ENCODE peak calls at places on chromosomes 11 and 22, in six cellular contexts. One of them, this sample, is unnamed.

GRCh38 chr22:49010086-49010863 is 817.4 kb downstream of the BRD1 start:
- DNase-seq in upper lobe of right lung: peak
- DNase-seq in NAMALWA: no peak
- DNase-seq in activated naive CD4-positive, alpha-beta T cell treated with anti-CD3 and anti-CD28 coated beads, Interleukin-2, amount 50 U/mL, for 72 hours: no peak
- DNase-seq in stimulated activated CD4-positive, alpha-beta T cell treated with anti-CD3 and anti-CD28 coated beads, Interleukin-1b, Interleukin-23, amount 100 ng/mL, for 1 hour: no peak
- DNase-seq in NCI-H1092 treated with DMSO at 0.1 percent for 48 hours: no peak
- DNase-seq in this sample: peak

GRCh38 chr11:118878187-118878586 is 5.5 kb upstream of the CXCR5 start:
- DNase-seq in activated naive CD4-positive, alpha-beta T cell treated with anti-CD3 and anti-CD28 coated beads, Interleukin-2, amount 50 U/mL, for 72 hours: no peak
- DNase-seq in NCI-H1092 treated with DMSO at 0.1 percent for 48 hours: no peak
- DNase-seq in stimulated activated CD4-positive, alpha-beta T cell treated with anti-CD3 and anti-CD28 coated beads, Interleukin-1b, Interleukin-23, amount 100 ng/mL, for 1 hour: no peak
- DNase-seq in upper lobe of right lung: no peak
- DNase-seq in NAMALWA: no peak
- DNase-seq in this sample: no peak

GRCh38 chr11:113725411-113725810 is 19.3 kb upstream of the TMPRSS5 start:
- DNase-seq in stimulated activated CD4-positive, alpha-beta T cell treated with anti-CD3 and anti-CD28 coated beads, Interleukin-1b, Interleukin-23, amount 100 ng/mL, for 1 hour: no peak
- DNase-seq in NCI-H1092 treated with DMSO at 0.1 percent for 48 hours: no peak
- DNase-seq in upper lobe of right lung: no peak
- DNase-seq in activated naive CD4-positive, alpha-beta T cell treated with anti-CD3 and anti-CD28 coated beads, Interleukin-2, amount 50 U/mL, for 72 hours: no peak
- DNase-seq in NAMALWA: no peak
- DNase-seq in this sample: no peak

GRCh38 chr22:29520851-29521250 is 32.7 kb downstream of the THOC5 start:
- DNase-seq in upper lobe of right lung: no peak
- DNase-seq in stimulated activated CD4-positive, alpha-beta T cell treated with anti-CD3 and anti-CD28 coated beads, Interleukin-1b, Interleukin-23, amount 100 ng/mL, for 1 hour: no peak
- DNase-seq in NAMALWA: no peak
- DNase-seq in activated naive CD4-positive, alpha-beta T cell treated with anti-CD3 and anti-CD28 coated beads, Interleukin-2, amount 50 U/mL, for 72 hours: no peak
- DNase-seq in NCI-H1092 treated with DMSO at 0.1 percent for 48 hours: no peak
- DNase-seq in this sample: no peak

GRCh38 chr11:45725776-45726606 is 60.6 kb upstream of the CHST1 start:
- DNase-seq in NCI-H1092 treated with DMSO at 0.1 percent for 48 hours: no peak
- DNase-seq in NAMALWA: no peak
- DNase-seq in upper lobe of right lung: no peak
- DNase-seq in stimulated activated CD4-positive, alpha-beta T cell treated with anti-CD3 and anti-CD28 coated beads, Interleukin-1b, Interleukin-23, amount 100 ng/mL, for 1 hour: no peak
- DNase-seq in activated naive CD4-positive, alpha-beta T cell treated with anti-CD3 and anti-CD28 coated beads, Interleukin-2, amount 50 U/mL, for 72 hours: no peak
- DNase-seq in this sample: no peak

GRCh38 chr22:25402501-25403283 is 161.8 kb upstream of the GRK3 start:
- DNase-seq in stimulated activated CD4-positive, alpha-beta T cell treated with anti-CD3 and anti-CD28 coated beads, Interleukin-1b, Interleukin-23, amount 100 ng/mL, for 1 hour: no peak
- DNase-seq in NAMALWA: peak
- DNase-seq in NCI-H1092 treated with DMSO at 0.1 percent for 48 hours: no peak
- DNase-seq in activated naive CD4-positive, alpha-beta T cell treated with anti-CD3 and anti-CD28 coated beads, Interleukin-2, amount 50 U/mL, for 72 hours: no peak
- DNase-seq in upper lobe of right lung: peak
- DNase-seq in this sample: peak

GRCh38 chr11:25633230-25633629 is 698.7 kb upstream of the ANO3 start:
- DNase-seq in NCI-H1092 treated with DMSO at 0.1 percent for 48 hours: no peak
- DNase-seq in stimulated activated CD4-positive, alpha-beta T cell treated with anti-CD3 and anti-CD28 coated beads, Interleukin-1b, Interleukin-23, amount 100 ng/mL, for 1 hour: no peak
- DNase-seq in activated naive CD4-positive, alpha-beta T cell treated with anti-CD3 and anti-CD28 coated beads, Interleukin-2, amount 50 U/mL, for 72 hours: no peak
- DNase-seq in NAMALWA: no peak
- DNase-seq in upper lobe of right lung: no peak
- DNase-seq in this sample: no peak

GRCh38 chr22:49666146-49666809 is 161.4 kb downstream of the BRD1 start:
- DNase-seq in NCI-H1092 treated with DMSO at 0.1 percent for 48 hours: no peak
- DNase-seq in stimulated activated CD4-positive, alpha-beta T cell treated with anti-CD3 and anti-CD28 coated beads, Interleukin-1b, Interleukin-23, amount 100 ng/mL, for 1 hour: no peak
- DNase-seq in upper lobe of right lung: peak
- DNase-seq in NAMALWA: no peak
- DNase-seq in activated naive CD4-positive, alpha-beta T cell treated with anti-CD3 and anti-CD28 coated beads, Interleukin-2, amount 50 U/mL, for 72 hours: peak
- DNase-seq in this sample: peak

GRCh38 chr11:77201991-77202841 is 74.2 kb downstream of the MYO7A start:
- DNase-seq in NCI-H1092 treated with DMSO at 0.1 percent for 48 hours: no peak
- DNase-seq in stimulated activated CD4-positive, alpha-beta T cell treated with anti-CD3 and anti-CD28 coated beads, Interleukin-1b, Interleukin-23, amount 100 ng/mL, for 1 hour: no peak
- DNase-seq in NAMALWA: no peak
- DNase-seq in upper lobe of right lung: peak
- DNase-seq in activated naive CD4-positive, alpha-beta T cell treated with anti-CD3 and anti-CD28 coated beads, Interleukin-2, amount 50 U/mL, for 72 hours: peak
- DNase-seq in this sample: peak

This sample was measured in aorta.